ENCODE peak calls at places on chromosomes 11 and 22, in seven cellular contexts. F is neural progenitor cell, M is GM23338, A is hepatocyte, Z is HCT116, N is SK-N-SH, L is GM23248. Y is an unnamed sample.

GRCh38 chr22:17960695-17961442 is 63.5 kb downstream of the MICAL3 start:
- DNase-seq in Z (no peak), N (no peak), L (no peak), F (peak; percentile 53), M (no peak), A (no peak), Y (no peak)

GRCh38 chr22:26321469-26321913 is 107.6 kb upstream of the ASPHD2 start:
- DNase-seq in L (peak; percentile 95), Z (no peak), M (peak; percentile 23), A (no peak), N (no peak), F (no peak), Y (no peak)

GRCh38 chr11:35982061-35982460 is 38.2 kb downstream of the LDLRAD3 start:
- DNase-seq in F (no peak), N (no peak), M (no peak), A (no peak), L (no peak), Z (no peak), Y (no peak)

GRCh38 chr11:47507016-47507631 is 45.8 kb downstream of the CELF1 start:
- DNase-seq in N (no peak), A (no peak), M (no peak), F (no peak), Z (no peak), L (peak; percentile 54), Y (no peak)

GRCh38 chr11:70873736-70874412 is 378.5 kb downstream of the SHANK2 start:
- DNase-seq in L (no peak), Z (no peak), N (no peak), A (no peak), F (no peak), M (no peak), Y (no peak)

GRCh38 chr11:44464741-44465140 is 100.7 kb upstream of the CD82 start:
- DNase-seq in F (no peak), M (peak; percentile 62), N (no peak), A (no peak), L (no peak), Z (peak; percentile 53), Y (peak; percentile 35)

GRCh38 chr11:12084191-12084717 is 26.1 kb upstream of the MICAL2 start:
- DNase-seq in N (no peak), Z (no peak), M (no peak), L (no peak), A (no peak), F (no peak), Y (no peak)

GRCh38 chr11:88104408-88104807 is 70.8 kb downstream of the RAB38 start:
- DNase-seq in M (no peak), L (peak; percentile 6), N (no peak), A (peak; percentile 11), Z (no peak), F (no peak), Y (no peak)

GRCh38 chr11:86799680-86800075 is 664 bp upstream of the PRSS23 start:
- DNase-seq in M (peak; percentile 41), Z (no peak), L (no peak), N (peak; percentile 40), F (peak; percentile 63), A (no peak), Y (no peak)

GRCh38 chr22:23376256-23376655 is 195.9 kb downstream of the BCR start:
- DNase-seq in N (no peak), L (peak; percentile 29), M (peak; percentile 75), A (peak; percentile 16), Z (peak; percentile 33), F (no peak), Y (peak; percentile 50)

GRCh38 chr11:78808903-78809302 is 234.2 kb upstream of the NARS2 start:
- DNase-seq in L (no peak), Z (no peak), M (no peak), N (no peak), A (no peak), F (no peak), Y (no peak)

GRCh38 chr11:77710358-77710757 is 72.8 kb upstream of the CLNS1A start:
- DNase-seq in M (no peak), A (no peak), Z (no peak), N (no peak), L (peak; percentile 33), F (no peak), Y (no peak)

GRCh38 chr11:61149624-61150615 is 11.3 kb downstream of the VPS37C start:
- DNase-seq in A (peak; percentile 51), Z (no peak), N (no peak), L (no peak), F (peak; percentile 40), M (peak; percentile 64), Y (no peak)

GRCh38 chr11:27571151-27571840 is 64.7 kb upstream of the LIN7C start:
- DNase-seq in F (no peak), A (no peak), N (peak; percentile 7), Z (no peak), L (peak; percentile 26), M (peak; percentile 25), Y (no peak)

GRCh38 chr11:100619484-100619883 is 67.6 kb upstream of the ARHGAP42 start:
- DNase-seq in M (peak; percentile 23), N (no peak), Z (no peak), L (peak; percentile 17), F (no peak), A (no peak), Y (no peak)

GRCh38 chr22:34334893-34335292 is 414.6 kb upstream of the LARGE1 start:
- DNase-seq in L (no peak), A (no peak), F (no peak), N (no peak), Z (no peak), M (peak; percentile 51), Y (peak; percentile 61)

GRCh38 chr11:66727883-66728759 is 895 bp downstream of the SPTBN2 start:
- DNase-seq in N (peak; percentile 92), M (peak; percentile 56), L (peak; percentile 26), Z (no peak), A (peak; percentile 34), F (peak; percentile 81), Y (peak; percentile 49)

GRCh38 chr11:63745304-63746170 is 23.0 kb downstream of the ZFTA start:
- DNase-seq in Z (no peak), L (peak; percentile 15), N (no peak), A (peak; percentile 34), F (no peak), M (no peak), Y (peak; percentile 12)

DNA sequence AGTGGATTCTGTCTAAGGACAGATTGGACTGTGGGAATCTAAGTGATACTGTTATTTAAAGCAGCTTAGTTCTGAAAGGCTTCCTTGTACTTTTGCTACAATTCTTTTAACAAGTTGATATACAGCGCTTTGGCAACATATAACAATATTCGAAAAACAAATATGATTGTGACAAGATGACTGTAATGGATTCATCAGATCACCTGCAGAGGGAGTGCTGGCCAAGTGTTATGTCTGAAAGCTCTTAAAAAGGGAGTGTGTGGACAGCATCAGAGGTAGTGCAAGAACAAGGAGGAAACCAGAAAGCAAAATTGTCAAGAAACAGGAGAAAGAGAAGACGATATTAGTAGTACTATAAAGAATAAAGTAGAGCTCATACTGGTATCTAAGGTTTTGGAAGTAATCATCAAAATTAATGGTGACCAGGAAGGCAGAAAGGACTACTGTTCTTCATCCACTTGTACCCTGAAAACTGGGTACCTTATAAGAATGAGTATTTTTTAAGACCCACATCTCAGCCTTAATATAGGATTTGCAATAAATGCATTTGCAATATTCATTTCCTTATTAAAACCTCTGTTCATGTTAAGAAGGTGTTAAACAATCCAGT is 1112.0 kb upstream of the CCDC90B start:
- DNase-seq in M (peak; percentile 56), L (peak; percentile 58), Z (no peak), N (peak; percentile 28), F (peak; percentile 47), A (peak; percentile 32), Y (peak; percentile 26)
- TF ChIP-seq EZH2phosphoT487 in M (no peak), L (no peak), Z (no peak), N (no peak), F (no peak), A (no peak), Y (no peak)

GRCh38 chr22:39530692-39531331 is 1.7 kb downstream of the RPS19BP1 start:
- DNase-seq in M (peak; percentile 89), L (peak; percentile 68), Z (no peak), N (peak; percentile 45), F (peak; percentile 53), A (peak; percentile 68), Y (peak; percentile 79)
- TF ChIP-seq EZH2phosphoT487 in M (no peak), L (no peak), Z (no peak), N (no peak), F (no peak), A (no peak), Y (no peak)

DNA sequence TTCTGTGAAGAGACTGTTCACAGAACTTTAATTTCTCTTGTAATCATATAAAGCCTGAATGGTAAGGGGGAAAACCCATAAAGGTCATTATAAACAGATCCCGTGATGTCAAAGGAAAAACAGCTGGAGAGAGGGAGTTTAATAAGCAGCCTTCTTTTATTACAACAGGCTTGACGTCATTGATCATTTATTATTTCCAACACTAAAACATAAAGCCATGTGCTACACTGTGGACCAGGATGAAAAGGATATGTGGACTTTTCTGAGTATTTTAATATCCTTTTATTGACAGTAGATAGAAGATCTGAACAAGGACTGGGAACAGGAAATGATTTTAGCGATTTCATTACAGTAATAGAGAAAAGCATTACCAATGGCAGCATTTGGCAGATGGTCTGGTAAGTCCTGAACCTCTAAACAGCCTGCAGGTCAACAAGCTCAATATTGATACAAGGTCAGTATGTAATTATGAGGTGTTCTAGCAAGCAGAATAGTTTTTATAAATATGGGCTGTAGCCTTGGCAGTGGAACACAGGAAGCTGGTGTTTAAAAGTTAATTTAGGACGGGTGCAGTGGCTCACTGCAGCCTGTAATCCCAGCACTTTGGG is 25.1 kb upstream of the TPH1 start:
- DNase-seq in M (no peak), L (no peak), N (no peak), A (no peak), F (no peak), Z (no peak), Y (no peak)
- TF ChIP-seq EZH2phosphoT487 in M (no peak), L (no peak), N (no peak), A (no peak), F (no peak), Z (no peak), Y (no peak)

GRCh38 chr11:68569357-68569756 is 108.8 kb downstream of the PPP6R3 start:
- DNase-seq in M (no peak), Z (no peak), L (no peak), F (no peak), A (no peak), N (no peak), Y (no peak)
- TF ChIP-seq EZH2phosphoT487 in M (no peak), Z (no peak), L (no peak), F (no peak), A (no peak), N (no peak), Y (no peak)

DNA sequence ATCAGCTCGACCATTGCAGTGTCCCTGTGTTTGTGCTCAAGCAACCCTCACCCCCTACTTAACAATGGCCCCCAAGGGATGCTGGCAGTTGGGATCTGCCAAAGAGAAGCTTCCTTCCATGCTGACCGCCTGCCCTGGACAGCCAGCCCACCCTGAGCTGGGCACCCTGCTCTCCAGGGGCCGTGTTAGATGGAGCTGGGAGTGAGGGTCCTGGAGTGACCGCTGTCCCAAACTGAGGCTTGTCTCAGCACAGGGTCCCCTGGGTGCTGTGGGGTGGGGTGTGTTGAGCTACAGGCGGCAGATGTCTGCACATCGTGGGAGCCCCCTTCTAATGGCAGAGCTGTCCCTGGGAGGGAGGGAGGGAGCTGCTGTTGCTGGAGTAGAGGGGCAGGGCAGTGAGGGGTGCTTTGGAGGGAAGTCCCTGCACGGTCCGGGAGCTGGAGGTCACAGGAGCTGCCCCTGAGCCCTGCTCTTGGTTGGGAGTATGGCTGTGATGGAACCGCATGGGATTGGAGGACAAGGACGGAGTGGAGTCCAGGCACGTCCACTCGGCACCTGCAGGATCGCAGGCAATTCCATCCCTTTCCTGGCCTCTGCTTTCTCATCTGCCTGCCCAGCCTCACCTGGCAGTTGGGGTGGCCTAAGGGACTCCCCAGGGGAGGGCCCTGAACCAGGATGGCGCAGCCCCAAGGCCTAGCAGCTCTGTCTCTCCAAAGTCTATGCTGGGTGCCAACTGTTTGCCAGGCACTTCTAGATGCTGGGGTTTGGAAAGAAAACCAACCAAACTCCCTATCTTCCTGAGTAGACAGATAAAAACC is 126.3 kb downstream of the ARHGAP8 start:
- DNase-seq in L (no peak), N (no peak), A (no peak), F (no peak), Z (no peak), M (no peak), Y (no peak)
- TF ChIP-seq EZH2phosphoT487 in L (no peak), N (no peak), A (no peak), F (no peak), Z (no peak), M (no peak), Y (no peak)